ENCODE peak calls at places on chromosomes 3 and 15, in nine cellular contexts. E is H9; B is heart right ventricle; V is SJSA1; O is endothelial cell of umbilical vein; J is hepatocyte; M is CD4-positive, alpha-beta T cell; T is pancreas; X is psoas muscle. N is an unnamed sample. For H3K27me3, the result is how much of the 10 kb centered on the place peaks cover.

GRCh38 chr3:98563661-98564281 is 29.6 kb downstream of the CPOX start:
- DNase-seq in E (no peak), B (no peak), V (peak), O (no peak), J (no peak), M (no peak), T (no peak), X (no peak), N (peak)

GRCh38 chr3:58994746-58995330 is 55.0 kb downstream of the CFAP20DC start:
- DNase-seq in E (peak), B (no peak), V (peak), O (peak), J (peak), M (no peak), T (no peak), X (no peak), N (peak)

GRCh38 chr3:151923901-151924300 is 50.5 kb downstream of the SUCNR1 start:
- DNase-seq in E (no peak), B (no peak), V (no peak), O (peak), J (no peak), M (no peak), T (no peak), X (no peak), N (no peak)

GRCh38 chr3:169218314-169218983 is 445.1 kb downstream of the MECOM start:
- DNase-seq in E (peak), B (peak), V (peak), O (peak), J (peak), M (no peak), T (peak), X (no peak), N (no peak)

GRCh38 chr3:194137314-194138097 is 1.6 kb downstream of the HES1 start:
- DNase-seq in E (peak), B (peak), V (peak), O (peak), J (peak), M (peak), T (peak), X (peak), N (peak)

GRCh38 chr15:73990250-73991005 is 1.7 kb downstream of the STOML1 start:
- DNase-seq in E (no peak), B (no peak), V (no peak), O (no peak), J (no peak), M (no peak), T (no peak), X (no peak), N (no peak)

GRCh38 chr3:37072892-37073291 is 79.6 kb downstream of the MLH1 start:
- DNase-seq in E (no peak), B (no peak), V (peak), O (peak), J (peak), M (no peak), T (no peak), X (no peak), N (no peak)

GRCh38 chr3:117435481-117435880 is 725.9 kb downstream of the TUSC7 start:
- DNase-seq in E (no peak), B (no peak), V (no peak), O (no peak), J (no peak), M (no peak), T (no peak), X (no peak), N (no peak)

GRCh38 chr3:10693457-10693856 is 122.6 kb upstream of the SLC6A11 start:
- DNase-seq in E (no peak), B (no peak), V (no peak), O (no peak), J (no peak), M (no peak), T (no peak), X (no peak), N (no peak)

GRCh38 chr15:58432421-58432820 is 630 bp downstream of the LIPC start:
- DNase-seq in E (no peak), B (no peak), V (no peak), O (no peak), J (no peak), M (no peak), T (no peak), X (no peak), N (no peak)

GRCh38 chr15:25862469-25863066 is 559 bp downstream of the ATP10A start:
- DNase-seq in E (peak), B (no peak), V (peak), O (no peak), J (peak), M (peak), T (no peak), X (no peak), N (peak)
- H3K27me3 ChIP-seq in E (under half), B (half or more), V (under half), O (under half), J (half or more), M (under half), T (under half), X (under half), N (under half)

GRCh38 chr15:75235760-75236729 is 22.1 kb upstream of the GOLGA6C start:
- DNase-seq in E (no peak), B (peak), V (no peak), O (no peak), J (no peak), M (no peak), T (no peak), X (peak), N (no peak)
- H3K27me3 ChIP-seq in E (under half), B (under half), V (under half), O (under half), J (under half), M (under half), T (under half), X (under half), N (under half)

GRCh38 chr15:57375827-57376694 is at the start of gene CGNL1:
- DNase-seq in E (peak), B (peak), V (peak), O (peak), J (peak), M (no peak), T (peak), X (peak), N (no peak)
- H3K27me3 ChIP-seq in E (under half), B (under half), V (under half), O (under half), J (under half), M (half or more), T (under half), X (under half), N (under half)

GRCh38 chr3:186241910-186242821 is 119.9 kb downstream of the DGKG start:
- DNase-seq in E (peak), B (peak), V (peak), O (peak), J (peak), M (peak), T (peak), X (peak), N (no peak)

GRCh38 chr3:186237915-186238314 is 124.1 kb downstream of the DGKG start:
- DNase-seq in E (no peak), B (no peak), V (no peak), O (no peak), J (no peak), M (no peak), T (no peak), X (no peak), N (no peak)

GRCh38 chr3:186236357-186237020 is 125.5 kb downstream of the DGKG start:
- DNase-seq in E (no peak), B (no peak), V (no peak), O (no peak), J (no peak), M (no peak), T (no peak), X (no peak), N (no peak)

GRCh38 chr3:186235554-186235953 is 126.5 kb downstream of the DGKG start:
- DNase-seq in E (no peak), B (no peak), V (no peak), O (no peak), J (no peak), M (no peak), T (no peak), X (no peak), N (no peak)

GRCh38 chr3:186239321-186239720 is 122.7 kb downstream of the DGKG start:
- DNase-seq in E (peak), B (no peak), V (no peak), O (no peak), J (no peak), M (no peak), T (no peak), X (no peak), N (no peak)
- H3K27me3 ChIP-seq in E (under half), B (under half), V (under half), O (under half), J (under half), M (under half), T (under half), X (under half), N (under half)

GRCh38 chr3:99870712-99871111 is 53.0 kb downstream of the CMSS1 start:
- DNase-seq in E (no peak), B (no peak), V (no peak), O (no peak), J (no peak), M (no peak), T (no peak), X (no peak), N (no peak)

GRCh38 chr3:99871231-99871898 is 53.7 kb downstream of the CMSS1 start:
- DNase-seq in E (no peak), B (no peak), V (no peak), O (no peak), J (no peak), M (no peak), T (no peak), X (no peak), N (no peak)

GRCh38 chr3:99868438-99868723 is 50.7 kb downstream of the CMSS1 start:
- DNase-seq in E (no peak), B (no peak), V (no peak), O (peak), J (peak), M (no peak), T (no peak), X (no peak), N (no peak)

GRCh38 chr3:99867594-99868437 is 50.2 kb downstream of the CMSS1 start:
- DNase-seq in E (no peak), B (no peak), V (no peak), O (no peak), J (no peak), M (no peak), T (no peak), X (no peak), N (no peak)

DNA sequence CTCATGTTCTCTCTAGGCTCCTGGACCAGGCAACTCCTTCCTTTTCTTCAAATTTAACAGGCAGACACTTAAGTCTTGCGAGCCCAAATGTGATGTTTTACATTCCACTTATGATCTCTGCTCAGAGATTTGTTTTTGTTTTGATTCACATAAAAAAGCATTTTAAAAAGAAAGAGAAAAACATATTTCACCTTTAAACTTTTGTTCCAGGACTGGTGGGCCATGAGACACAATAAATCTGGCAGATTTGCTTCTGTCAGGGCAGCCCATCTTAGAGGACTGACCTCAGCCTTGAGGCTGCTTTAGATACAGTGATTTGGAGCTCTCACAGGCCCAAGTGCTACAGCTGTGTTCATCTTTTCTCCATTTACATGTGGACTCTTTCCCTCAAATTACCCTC is 52.0 kb downstream of the CMSS1 start:
- DNase-seq in E (no peak), B (no peak), V (no peak), O (no peak), J (no peak), M (no peak), T (no peak), X (no peak), N (no peak)
- H3K27me3 ChIP-seq in E (under half), B (under half), V (under half), O (under half), J (under half), M (under half), T (under half), X (under half), N (under half)

GRCh38 chr15:76341366-76342045 is 4.9 kb downstream of the ISL2 start:
- DNase-seq in E (peak), B (peak), V (no peak), O (no peak), J (no peak), M (no peak), T (peak), X (no peak), N (no peak)

GRCh38 chr15:76345269-76345879 is 8.8 kb downstream of the ISL2 start:
- DNase-seq in E (no peak), B (no peak), V (no peak), O (no peak), J (no peak), M (no peak), T (no peak), X (no peak), N (no peak)

GRCh38 chr15:76342046-76342381 is 5.4 kb downstream of the ISL2 start:
- DNase-seq in E (peak), B (no peak), V (no peak), O (no peak), J (no peak), M (no peak), T (no peak), X (no peak), N (no peak)

GRCh38 chr15:76342382-76343201 is 6.0 kb downstream of the ISL2 start:
- DNase-seq in E (peak), B (no peak), V (no peak), O (no peak), J (peak), M (no peak), T (no peak), X (no peak), N (no peak)

DNA sequence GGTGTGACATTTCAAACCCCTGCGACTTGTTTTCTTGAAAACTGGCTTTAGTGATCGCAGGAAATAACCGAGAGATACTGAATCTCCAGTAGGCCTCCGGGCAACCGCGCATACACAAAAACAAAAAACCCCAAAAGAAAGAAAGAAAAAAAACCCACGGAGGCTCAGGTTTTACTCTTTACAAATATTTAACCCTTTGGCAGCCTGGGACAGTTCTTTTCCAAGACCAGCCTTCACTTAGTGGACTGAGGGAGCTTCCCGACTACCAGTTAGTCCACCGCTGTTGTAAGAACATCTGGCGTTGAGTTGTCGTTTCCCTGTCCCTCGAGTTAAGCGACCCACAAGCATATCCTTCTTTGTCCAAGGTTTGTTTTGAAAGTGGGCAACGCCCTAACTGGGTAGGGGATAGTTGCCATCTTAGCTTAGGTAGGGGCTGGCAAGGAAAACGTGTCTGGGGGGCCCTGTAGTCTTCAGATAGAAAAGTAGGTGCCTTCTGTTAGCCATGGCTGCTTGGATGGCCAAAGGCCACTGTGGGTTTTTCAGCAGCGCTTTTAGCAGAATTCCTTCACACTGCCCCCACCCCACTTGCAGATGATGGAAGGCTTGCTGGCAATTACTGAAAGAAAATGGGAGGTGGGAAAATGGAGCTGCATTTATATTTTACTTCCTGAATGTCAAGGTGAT is 6.9 kb downstream of the ISL2 start:
- DNase-seq in E (no peak), B (no peak), V (no peak), O (no peak), J (no peak), M (no peak), T (no peak), X (no peak), N (peak)
- H3K27me3 ChIP-seq in E (half or more), B (half or more), V (under half), O (half or more), J (half or more), M (half or more), T (under half), X (half or more), N (half or more)